ENCODE peak calls at places on chromosomes 3 and 15, in five cellular contexts. E, P, V, I and Z are unnamed samples.

GRCh38 chr3:62892951-62893350 is 17.7 kb upstream of the CADPS start:
- DNase-seq in E (no peak), P (no peak), V (no peak), I (no peak), Z (no peak)

GRCh38 chr3:37753428-37753827 is 108.3 kb upstream of the CTDSPL start:
- DNase-seq in V (no peak), P (no peak), I (no peak), E (no peak), Z (no peak)

GRCh38 chr15:40282870-40283614 is at the start of gene ANKRD63:
- DNase-seq in P (no peak), V (no peak), E (no peak), I (no peak), Z (peak; percentile 88)

GRCh38 chr15:31484369-31484951 is 157.8 kb downstream of the KLF13 start:
- DNase-seq in P (no peak), I (no peak), V (no peak), E (no peak), Z (no peak)

GRCh38 chr15:48493084-48493762 is 152.3 kb downstream of the FBN1 start:
- DNase-seq in P (peak; percentile 95), E (no peak), V (no peak), I (no peak), Z (no peak)

GRCh38 chr15:75025548-75026260 is 2.3 kb downstream of the PPCDC start:
- DNase-seq in V (no peak), E (no peak), I (no peak), P (no peak), Z (no peak)

GRCh38 chr3:180093535-180093934 is 56.8 kb upstream of the PEX5L start:
- DNase-seq in P (no peak), V (no peak), E (no peak), I (no peak), Z (no peak)

GRCh38 chr15:33034588-33034987 is 159.9 kb downstream of the FMN1 start:
- DNase-seq in I (no peak), P (no peak), E (no peak), V (no peak), Z (no peak)

GRCh38 chr15:99303881-99304280 is 52.6 kb downstream of the LRRC28 start:
- DNase-seq in P (no peak), E (no peak), I (no peak), V (no peak), Z (no peak)

GRCh38 chr3:117752984-117753717 is 1043.6 kb downstream of the TUSC7 start:
- DNase-seq in V (no peak), I (no peak), P (peak; percentile 90), E (no peak), Z (no peak)

GRCh38 chr15:67930720-67931119 is 90.9 kb upstream of the RNU6-1 start:
- DNase-seq in P (no peak), E (no peak), V (no peak), I (no peak), Z (no peak)

GRCh38 chr3:1235526-1236120 is 142.8 kb downstream of the CNTN6 start:
- DNase-seq in E (no peak), P (no peak), V (no peak), I (no peak), Z (no peak)

GRCh38 chr15:57237282-57237642 is 139.0 kb upstream of the CGNL1 start:
- DNase-seq in I (no peak), V (no peak), E (no peak), P (no peak), Z (no peak)

GRCh38 chr3:193917096-193917495 is 218.9 kb upstream of the HES1 start:
- DNase-seq in E (no peak), P (no peak), I (no peak), V (no peak), Z (no peak)

GRCh38 chr3:122060044-122060694 is 5.0 kb downstream of the CD86 start:
- DNase-seq in V (no peak), P (no peak), I (no peak), E (no peak), Z (no peak)

GRCh38 chr15:90790057-90790456 is 72.9 kb downstream of the BLM start:
- DNase-seq in E (no peak), I (no peak), P (no peak), V (no peak), Z (no peak)

GRCh38 chr3:147939425-147940196 is 530.4 kb downstream of the ZIC1 start:
- DNase-seq in P (no peak), I (no peak), V (no peak), E (no peak), Z (peak; percentile 13)

GRCh38 chr15:39598958-39599845 is 18.3 kb downstream of the THBS1 start:
- DNase-seq in V (no peak), I (no peak), P (peak; percentile 66), E (no peak), Z (no peak)

GRCh38 chr3:187742351-187743171 is 2.7 kb downstream of the BCL6 start:
- DNase-seq in E (no peak), I (no peak), P (peak; percentile 45), V (no peak), Z (no peak)

GRCh38 chr15:67117356-67117755 is 52.0 kb downstream of the SMAD3 start:
- DNase-seq in P (peak; percentile 85), E (no peak), V (no peak), I (no peak), Z (no peak)

GRCh38 chr3:29067014-29067413 is 213.9 kb upstream of the RBMS3 start:
- DNase-seq in V (no peak), P (peak; percentile 57), E (no peak), I (no peak), Z (no peak)

GRCh38 chr15:79896131-79896633 is 632 bp downstream of the MTHFS start:
- DNase-seq in I (no peak), V (no peak), P (no peak), E (no peak), Z (no peak)

GRCh38 chr3:16066975-16067374 is 107.5 kb upstream of the GALNT15 start:
- DNase-seq in V (no peak), E (no peak), P (peak; percentile 97), I (no peak), Z (no peak)

GRCh38 chr3:106176734-106177133 is 307.9 kb upstream of the CBLB start:
- DNase-seq in I (no peak), V (no peak), E (no peak), P (peak; percentile 23), Z (no peak)

GRCh38 chr3:190269096-190269495 is 53.1 kb downstream of the CLDN1 start:
- DNase-seq in E (no peak), V (no peak), I (no peak), P (no peak), Z (no peak)

GRCh38 chr15:31974855-31975421 is 55.4 kb upstream of the CHRNA7 start:
- DNase-seq in V (peak; percentile 73), P (peak; percentile 0), E (no peak), I (no peak), Z (peak; percentile 79)

GRCh38 chr3:36210840-36211655 is 169.3 kb upstream of the STAC start:
- DNase-seq in V (no peak), P (no peak), E (no peak), I (no peak), Z (no peak)

GRCh38 chr3:124429129-124429815 is 301.0 kb upstream of the UMPS start:
- DNase-seq in I (no peak), E (no peak), P (peak; percentile 53), V (no peak), Z (no peak)

GRCh38 chr15:28994142-28994829 is 108.5 kb downstream of the APBA2 start:
- DNase-seq in P (no peak), E (no peak), I (no peak), V (no peak), Z (no peak)

GRCh38 chr15:47963265-47963664 is 157.5 kb upstream of the SLC24A5 start:
- DNase-seq in I (no peak), E (no peak), P (no peak), V (no peak), Z (no peak)

GRCh38 chr15:99429681-99430081 is 136.1 kb upstream of the MEF2A start:
- DNase-seq in I (no peak), E (peak; percentile 11), P (no peak), V (no peak), Z (no peak)

GRCh38 chr3:158018462-158018861 is 87.8 kb downstream of the SHOX2 start:
- DNase-seq in V (no peak), P (no peak), E (no peak), I (no peak), Z (no peak)

GRCh38 chr3:112360574-112360973 is 27.6 kb downstream of the CD200 start:
- DNase-seq in I (no peak), E (no peak), P (peak; percentile 40), V (no peak), Z (no peak)